ENCODE peak calls at places on chromosome 13, in nine cellular contexts. B is kidney, M is fibroblast of mammary gland, L is foreskin fibroblast, E is thyroid gland, J is kidney epithelial cell, Y is thoracic aorta, N is NB4, H is ascending aorta. S is an unnamed sample.

GRCh38 chr13:93230466-93230865 is 3.9 kb downstream of the GPC6 start:
- DNase-seq in B (no peak), M (peak), L (peak), E (no peak), J (peak), Y (no peak), N (no peak), H (no peak), S (peak)

GRCh38 chr13:97353927-97354326 is 80.0 kb upstream of the RAP2A start:
- DNase-seq in B (no peak), M (peak), L (peak), E (no peak), J (peak), Y (no peak), N (no peak), H (no peak), S (peak)

GRCh38 chr13:46149272-46150133 is 32.5 kb downstream of the LCP1 start:
- DNase-seq in B (no peak), M (peak), L (no peak), E (no peak), J (no peak), Y (no peak), N (no peak), H (no peak), S (peak)

GRCh38 chr13:80463673-80464352 is 122.9 kb upstream of the SPRY2 start:
- DNase-seq in B (no peak), M (peak), L (no peak), E (peak), J (no peak), Y (no peak), N (no peak), H (no peak), S (peak)

GRCh38 chr13:109088101-109088500 is 458.7 kb downstream of the MYO16 start:
- DNase-seq in B (no peak), M (no peak), L (peak), E (no peak), J (no peak), Y (no peak), N (no peak), H (no peak), S (no peak)

GRCh38 chr13:106083620-106084350 is 451.7 kb downstream of the EFNB2 start:
- DNase-seq in B (no peak), M (peak), L (peak), E (peak), J (no peak), Y (no peak), N (peak), H (no peak), S (peak)

GRCh38 chr13:42807866-42808265 is 26.5 kb downstream of the FAM216B start:
- DNase-seq in B (no peak), M (peak), L (peak), E (no peak), J (no peak), Y (no peak), N (no peak), H (no peak), S (peak)

GRCh38 chr13:113742000-113742441 is 17.0 kb upstream of the TMEM255B start:
- DNase-seq in B (peak), M (peak), L (peak), E (peak), J (peak), Y (no peak), N (peak), H (no peak), S (peak)

GRCh38 chr13:49351871-49352270 is 92.0 kb downstream of the CAB39L start:
- DNase-seq in B (no peak), M (no peak), L (no peak), E (no peak), J (no peak), Y (no peak), N (no peak), H (no peak), S (peak)

GRCh38 chr13:31073859-31074718 is 87.6 kb downstream of the HSPH1 start:
- DNase-seq in B (no peak), M (peak), L (peak), E (no peak), J (no peak), Y (no peak), N (peak), H (no peak), S (peak)

GRCh38 chr13:105465251-105465650 is 1070.2 kb downstream of the EFNB2 start:
- DNase-seq in B (no peak), M (no peak), L (no peak), E (peak), J (no peak), Y (no peak), N (no peak), H (no peak), S (no peak)

GRCh38 chr13:77876176-77876575 is 42.5 kb downstream of the EDNRB start:
- DNase-seq in B (no peak), M (peak), L (peak), E (no peak), J (no peak), Y (no peak), N (no peak), H (no peak), S (peak)

GRCh38 chr13:56755181-56755580 is 385.5 kb upstream of the PRR20A start:
- DNase-seq in B (no peak), M (no peak), L (no peak), E (no peak), J (no peak), Y (no peak), N (peak), H (no peak), S (no peak)

GRCh38 chr13:59776924-59777690 is 386.6 kb downstream of the DIAPH3 start:
- DNase-seq in B (no peak), M (peak), L (peak), E (no peak), J (peak), Y (no peak), N (no peak), H (no peak), S (peak)

GRCh38 chr13:98429977-98430785 is 146.7 kb downstream of the STK24 start:
- DNase-seq in B (no peak), M (no peak), L (no peak), E (no peak), J (no peak), Y (no peak), N (peak), H (no peak), S (no peak)

GRCh38 chr13:42355118-42355840 is 83.3 kb downstream of the AKAP11 start:
- DNase-seq in B (no peak), M (no peak), L (no peak), E (no peak), J (no peak), Y (no peak), N (no peak), H (no peak), S (no peak)

GRCh38 chr13:113357529-113357928 is 6.4 kb downstream of the GRTP1 start:
- DNase-seq in B (peak), M (peak), L (peak), E (no peak), J (peak), Y (no peak), N (no peak), H (no peak), S (peak)

GRCh38 chr13:79541426-79542049 is 60.6 kb downstream of the NDFIP2 start:
- DNase-seq in B (no peak), M (peak), L (peak), E (no peak), J (no peak), Y (no peak), N (peak), H (no peak), S (peak)

GRCh38 chr13:83907196-83907989 is 25.1 kb upstream of the SLITRK1 start:
- DNase-seq in B (peak), M (no peak), L (no peak), E (no peak), J (no peak), Y (no peak), N (no peak), H (no peak), S (no peak)
- H3K4me3 ChIP-seq in B (no peak), M (no peak), L (no peak), E (no peak), J (no peak), Y (no peak), N (no peak), H (no peak), S (no peak)

GRCh38 chr13:23159205-23159586 is 21.6 kb upstream of the SGCG start:
- DNase-seq in B (no peak), M (peak), L (peak), E (no peak), J (peak), Y (no peak), N (peak), H (no peak), S (peak)
- H3K4me3 ChIP-seq in B (no peak), M (peak), L (peak), E (no peak), J (peak), Y (peak), N (no peak), H (peak), S (no peak)

GRCh38 chr13:24323739-24324075 is 14.3 kb downstream of the C1QTNF9 start:
- DNase-seq in B (no peak), M (no peak), L (no peak), E (no peak), J (no peak), Y (no peak), N (no peak), H (no peak), S (no peak)

GRCh38 chr13:24323036-24323738 is 13.8 kb downstream of the C1QTNF9 start:
- DNase-seq in B (peak), M (no peak), L (no peak), E (no peak), J (no peak), Y (no peak), N (no peak), H (no peak), S (no peak)

GRCh38 chr13:24328145-24328544 is 18.8 kb downstream of the C1QTNF9 start:
- DNase-seq in B (no peak), M (no peak), L (peak), E (no peak), J (no peak), Y (no peak), N (no peak), H (no peak), S (no peak)
- H3K4me3 ChIP-seq in B (no peak), M (peak), L (peak), E (no peak), J (peak), Y (no peak), N (no peak), H (no peak), S (peak)

GRCh38 chr13:44413095-44413494 is 39.5 kb downstream of the SERP2 start:
- DNase-seq in B (no peak), M (no peak), L (peak), E (no peak), J (no peak), Y (no peak), N (no peak), H (no peak), S (no peak)

GRCh38 chr13:44412341-44412935 is 38.8 kb downstream of the SERP2 start:
- DNase-seq in B (no peak), M (no peak), L (no peak), E (no peak), J (no peak), Y (no peak), N (no peak), H (no peak), S (no peak)

GRCh38 chr13:44415815-44416214 is 42.2 kb downstream of the SERP2 start:
- DNase-seq in B (peak), M (no peak), L (no peak), E (no peak), J (no peak), Y (no peak), N (no peak), H (no peak), S (no peak)

GRCh38 chr13:44416297-44416696 is 42.7 kb downstream of the SERP2 start:
- DNase-seq in B (peak), M (no peak), L (no peak), E (no peak), J (no peak), Y (no peak), N (peak), H (no peak), S (no peak)

DNA sequence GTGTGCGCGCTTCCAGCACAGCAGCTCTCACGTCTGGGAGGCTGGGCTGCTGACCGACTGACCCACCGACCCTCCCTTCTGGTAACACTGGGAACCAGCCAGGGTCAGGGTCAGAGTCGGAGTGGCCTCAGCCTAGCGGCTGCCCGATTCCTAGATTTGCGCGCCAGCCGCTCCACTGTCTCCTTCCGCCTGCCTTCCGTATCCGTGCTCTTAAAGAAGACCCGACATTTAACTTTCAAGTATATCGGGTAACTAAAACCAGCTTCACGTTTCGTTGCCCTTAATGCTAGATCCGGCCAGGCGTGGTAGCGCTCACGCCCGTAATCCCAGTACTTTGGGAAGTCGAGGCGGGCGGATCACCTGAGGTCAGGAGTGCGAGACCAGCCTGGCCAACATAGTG is 41.1 kb downstream of the SERP2 start:
- DNase-seq in B (peak), M (no peak), L (no peak), E (no peak), J (no peak), Y (no peak), N (no peak), H (no peak), S (no peak)
- H3K4me3 ChIP-seq in B (no peak), M (no peak), L (no peak), E (no peak), J (peak), Y (no peak), N (no peak), H (no peak), S (no peak)

GRCh38 chr13:88526853-88527215 is 855.7 kb downstream of the SLITRK5 start:
- DNase-seq in B (no peak), M (no peak), L (no peak), E (no peak), J (no peak), Y (no peak), N (no peak), H (no peak), S (no peak)

GRCh38 chr13:88526186-88526852 is 855.1 kb downstream of the SLITRK5 start:
- DNase-seq in B (no peak), M (no peak), L (no peak), E (no peak), J (no peak), Y (no peak), N (no peak), H (no peak), S (no peak)
- H3K4me3 ChIP-seq in B (no peak), M (no peak), L (no peak), E (no peak), J (no peak), Y (no peak), N (no peak), H (no peak), S (no peak)

GRCh38 chr13:52345048-52345447 is 60.9 kb downstream of the THSD1 start:
- DNase-seq in B (no peak), M (peak), L (peak), E (no peak), J (no peak), Y (no peak), N (no peak), H (no peak), S (peak)

GRCh38 chr13:52348081-52348480 is 57.9 kb downstream of the THSD1 start:
- DNase-seq in B (no peak), M (peak), L (peak), E (no peak), J (peak), Y (no peak), N (no peak), H (no peak), S (peak)

GRCh38 chr13:52344108-52344507 is 61.9 kb downstream of the THSD1 start:
- DNase-seq in B (no peak), M (peak), L (peak), E (no peak), J (no peak), Y (no peak), N (no peak), H (no peak), S (peak)

GRCh38 chr13:52348983-52349780 is 56.8 kb downstream of the THSD1 start:
- DNase-seq in B (no peak), M (peak), L (peak), E (no peak), J (peak), Y (no peak), N (peak), H (no peak), S (peak)

GRCh38 chr13:52345631-52346251 is 60.2 kb downstream of the THSD1 start:
- DNase-seq in B (no peak), M (no peak), L (no peak), E (no peak), J (no peak), Y (no peak), N (no peak), H (no peak), S (no peak)
- H3K4me3 ChIP-seq in B (no peak), M (no peak), L (no peak), E (no peak), J (no peak), Y (no peak), N (no peak), H (no peak), S (no peak)

GRCh38 chr13:75482820-75483079 is 781 bp upstream of the TBC1D4 start:
- DNase-seq in B (no peak), M (no peak), L (no peak), E (no peak), J (no peak), Y (no peak), N (no peak), H (no peak), S (no peak)

GRCh38 chr13:75482070-75482819 is at the start of gene TBC1D4:
- DNase-seq in B (peak), M (peak), L (peak), E (peak), J (peak), Y (peak), N (peak), H (peak), S (peak)

GRCh38 chr13:75479102-75479501 is 2.9 kb downstream of the TBC1D4 start:
- DNase-seq in B (no peak), M (no peak), L (no peak), E (no peak), J (no peak), Y (no peak), N (no peak), H (no peak), S (no peak)

GRCh38 chr13:75480691-75481175 is 1.2 kb downstream of the TBC1D4 start:
- DNase-seq in B (peak), M (peak), L (peak), E (peak), J (no peak), Y (no peak), N (peak), H (no peak), S (peak)

GRCh38 chr13:75481176-75482069 is 546 bp downstream of the TBC1D4 start:
- DNase-seq in B (peak), M (no peak), L (peak), E (peak), J (no peak), Y (no peak), N (peak), H (no peak), S (peak)
- H3K4me3 ChIP-seq in B (peak), M (peak), L (peak), E (peak), J (peak), Y (peak), N (peak), H (peak), S (peak)

DNA sequence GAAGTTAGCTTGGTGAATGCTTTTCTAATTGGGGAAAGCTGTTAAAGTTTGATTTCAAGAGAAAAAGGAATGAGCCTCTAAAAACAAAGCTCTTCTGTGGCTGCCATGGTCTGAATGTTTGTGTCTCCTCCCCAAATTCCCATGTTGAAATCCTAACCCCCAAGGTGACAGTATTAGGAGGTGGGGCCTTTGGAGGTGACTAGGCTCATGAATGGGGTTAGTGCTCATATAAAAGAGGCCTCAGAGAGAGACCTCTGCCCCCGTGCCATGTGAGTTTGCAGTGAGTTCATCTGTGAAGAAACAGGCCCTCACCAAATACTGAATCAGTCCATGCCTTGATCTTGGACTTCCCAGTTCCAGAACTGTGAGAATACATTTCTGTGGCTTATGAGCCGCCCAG is 56.5 kb downstream of the ARHGEF7 start:
- DNase-seq in B (no peak), M (no peak), L (peak), E (no peak), J (no peak), Y (no peak), N (no peak), H (no peak), S (no peak)
- H3K4me3 ChIP-seq in B (no peak), M (no peak), L (no peak), E (no peak), J (no peak), Y (no peak), N (no peak), H (no peak), S (no peak)

DNA sequence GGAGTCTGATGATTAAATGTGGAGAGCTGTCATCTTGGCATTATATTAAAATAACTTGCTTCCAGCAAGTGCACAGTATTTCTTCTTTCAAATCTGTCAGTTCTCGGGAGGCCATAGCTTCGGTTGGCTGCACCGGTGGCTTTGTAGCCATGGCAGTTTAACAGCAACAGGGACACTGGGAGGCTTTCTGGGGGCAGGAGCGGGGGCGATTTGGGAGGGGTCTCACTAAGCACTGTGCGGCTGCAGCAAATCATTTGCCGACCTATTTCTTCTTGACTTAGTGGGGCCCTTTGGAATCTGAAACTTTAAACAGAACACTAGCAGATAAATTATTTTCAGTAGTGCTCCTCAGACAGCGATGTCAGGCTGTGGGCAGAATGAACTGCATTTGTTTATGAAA is 211.7 kb downstream of the OLFM4 start:
- DNase-seq in B (no peak), M (no peak), L (no peak), E (no peak), J (no peak), Y (no peak), N (no peak), H (no peak), S (no peak)
- H3K4me3 ChIP-seq in B (no peak), M (no peak), L (no peak), E (no peak), J (no peak), Y (no peak), N (no peak), H (no peak), S (no peak)

DNA sequence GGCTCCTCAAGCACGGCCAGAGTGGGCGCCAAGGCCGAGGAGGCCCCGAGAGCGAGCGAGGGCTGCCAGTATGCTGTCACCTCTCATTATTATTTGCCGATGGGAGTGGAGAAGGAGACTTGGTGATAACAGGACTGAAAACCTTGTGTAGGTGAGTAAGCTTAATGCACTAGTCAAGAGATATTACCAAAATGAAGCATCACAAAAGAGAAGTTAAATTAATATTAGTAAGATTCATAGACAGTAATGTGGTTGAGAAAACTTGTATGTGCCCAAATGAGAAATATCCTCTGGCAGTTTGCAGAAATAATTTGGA is 204.5 kb upstream of the SLITRK1 start:
- DNase-seq in B (no peak), M (no peak), L (no peak), E (no peak), J (no peak), Y (no peak), N (no peak), H (no peak), S (peak)
- H3K4me3 ChIP-seq in B (no peak), M (no peak), L (no peak), E (no peak), J (peak), Y (peak), N (no peak), H (no peak), S (peak)

S was measured in fibroblast of the aortic adventitia.